ENCODE peak calls at places on chromosomes 5 and 9, in five cellular contexts. O, X, Z, D and C are unnamed samples.

GRCh38 chr5:56479126-56479525 is 246.0 kb upstream of the ANKRD55 start:
- DNase-seq in O (no peak), X (no peak), Z (no peak), D (no peak), C (no peak)

GRCh38 chr9:77420641-77421040 is 227.5 kb downstream of the GNA14 start:
- DNase-seq in D (no peak), Z (no peak), X (no peak), O (no peak), C (no peak)

GRCh38 chr5:137696481-137696880 is 39.4 kb downstream of the KLHL3 start:
- DNase-seq in Z (no peak), D (no peak), O (no peak), X (no peak), C (no peak)

GRCh38 chr5:57445715-57446037 is 36.9 kb downstream of the ACTBL2 start:
- DNase-seq in D (no peak), X (no peak), O (no peak), Z (no peak), C (no peak)

GRCh38 chr9:69486498-69486897 is 161.5 kb downstream of the ENTREP1 start:
- DNase-seq in Z (no peak), O (no peak), X (no peak), D (no peak), C (no peak)

GRCh38 chr5:42951847-42952411 is 88.2 kb downstream of the ANXA2R start:
- DNase-seq in O (peak), Z (no peak), D (no peak), X (peak), C (no peak)

GRCh38 chr9:132169672-132170392 is 8.0 kb downstream of the NTNG2 start:
- DNase-seq in O (no peak), Z (peak), X (peak), D (no peak), C (peak)

GRCh38 chr5:93583799-93584530 is 943 bp downstream of the NR2F1 start:
- DNase-seq in X (peak), Z (no peak), D (no peak), O (no peak), C (no peak)

GRCh38 chr5:117255211-117256032 is 680.8 kb upstream of the SEMA6A start:
- DNase-seq in O (no peak), D (no peak), X (no peak), Z (no peak), C (no peak)

GRCh38 chr5:92378961-92379611 is 996.0 kb upstream of the ARRDC3 start:
- DNase-seq in X (no peak), D (peak), O (no peak), Z (no peak), C (no peak)

GRCh38 chr9:89845321-89845720 is 240.5 kb downstream of the GADD45G start:
- DNase-seq in O (no peak), Z (no peak), D (no peak), X (no peak), C (no peak)

GRCh38 chr9:135577256-135577655 is 15.7 kb downstream of the PAEP start:
- DNase-seq in X (no peak), D (no peak), Z (no peak), O (no peak), C (no peak)

GRCh38 chr9:116269250-116269649 is 115.7 kb downstream of the PAPPA start:
- DNase-seq in O (no peak), D (no peak), X (no peak), Z (no peak), C (no peak)

GRCh38 chr5:156272139-156272538 is 54.8 kb upstream of the SGCD start:
- DNase-seq in D (no peak), Z (no peak), O (no peak), X (no peak), C (no peak)

GRCh38 chr5:175599210-175599609 is 58.7 kb upstream of the HRH2 start:
- DNase-seq in D (no peak), X (no peak), Z (no peak), O (no peak), C (no peak)

GRCh38 chr9:126146254-126147145 is 180.1 kb upstream of the MVB12B start:
- DNase-seq in O (no peak), Z (no peak), D (no peak), X (peak), C (peak)

GRCh38 chr5:14723648-14724231 is 59.2 kb downstream of the OTULIN start:
- DNase-seq in D (no peak), O (no peak), Z (no peak), X (no peak), C (no peak)

GRCh38 chr5:33816791-33817190 is 75.0 kb downstream of the ADAMTS12 start:
- DNase-seq in Z (no peak), O (no peak), X (no peak), D (no peak), C (no peak)

GRCh38 chr5:20678814-20679298 is 690.9 kb upstream of the CDH18 start:
- DNase-seq in O (no peak), Z (no peak), D (peak), X (no peak), C (no peak)

GRCh38 chr9:127528407-127529251 is 77.3 kb downstream of the LRSAM1 start:
- DNase-seq in X (no peak), D (no peak), O (no peak), Z (no peak), C (no peak)

GRCh38 chr9:83707518-83707767 is 315 bp downstream of the UBQLN1 start:
- DNase-seq in Z (peak), D (no peak), X (peak), O (no peak), C (no peak)

GRCh38 chr9:107487521-107488399 is 1.8 kb downstream of the KLF4 start:
- DNase-seq in O (no peak), D (no peak), X (peak), Z (no peak), C (no peak)

GRCh38 chr5:178203670-178204204 is 596 bp upstream of the HNRNPAB start:
- DNase-seq in O (no peak), D (no peak), X (no peak), Z (no peak), C (no peak)

GRCh38 chr9:82781965-82782392 is 281.0 kb downstream of the RASEF start:
- DNase-seq in O (no peak), D (no peak), X (peak), Z (no peak), C (no peak)

GRCh38 chr5:6003040-6003825 is 375.1 kb downstream of the MED10 start:
- DNase-seq in Z (no peak), D (no peak), X (no peak), O (no peak), C (no peak)

GRCh38 chr9:124312290-124313265 is 54.8 kb downstream of the NEK6 start:
- DNase-seq in Z (no peak), O (no peak), X (no peak), D (no peak), C (no peak)

GRCh38 chr5:55021465-55021864 is 2.6 kb upstream of the GZMK start:
- DNase-seq in D (no peak), O (no peak), X (no peak), Z (no peak), C (no peak)

GRCh38 chr5:72248352-72249032 is 71.5 kb downstream of the MRPS27 start:
- DNase-seq in O (no peak), D (peak), X (no peak), Z (peak), C (no peak)